ENCODE peak calls at places on chromosomes 3 and 15, in nine cellular contexts. C is left lung; J is CD8-positive, alpha-beta T cell; K is lower lobe of right lung; Y is left ventricle myocardium inferior; H is testis; W is ovary; M is H1; F is pancreas. V is an unnamed sample.

GRCh38 chr3:104673981-104674380 is 692.7 kb upstream of the ALCAM start:
- DNase-seq in C (no peak), J (no peak), K (no peak), Y (no peak), H (no peak), W (no peak), M (no peak), F (no peak), V (no peak)

GRCh38 chr3:18389108-18389733 is 35.9 kb downstream of the SATB1 start:
- DNase-seq in C (no peak), J (no peak), K (no peak), Y (no peak), H (no peak), W (no peak), M (no peak), F (no peak), V (no peak)

GRCh38 chr3:53258600-53259426 is 3.0 kb upstream of the TKT start:
- DNase-seq in C (no peak), J (no peak), K (no peak), Y (no peak), H (peak; percentile 88), W (no peak), M (no peak), F (no peak), V (no peak)

GRCh38 chr3:30943206-30943605 is 48.7 kb upstream of the GADL1 start:
- DNase-seq in C (no peak), J (no peak), K (no peak), Y (no peak), H (no peak), W (no peak), M (no peak), F (no peak), V (no peak)

GRCh38 chr3:63993653-63994079 is 29.6 kb downstream of the PSMD6 start:
- DNase-seq in C (peak; percentile 70), J (no peak), K (peak; percentile 71), Y (peak; percentile 51), H (peak; percentile 75), W (peak; percentile 55), M (peak; percentile 47), F (no peak), V (peak; percentile 70)

GRCh38 chr15:71515375-71516186 is 294.8 kb upstream of the NR2E3 start:
- DNase-seq in C (no peak), J (no peak), K (no peak), Y (no peak), H (no peak), W (no peak), M (no peak), F (no peak), V (no peak)

GRCh38 chr3:193905993-193906396 is 230.0 kb upstream of the HES1 start:
- DNase-seq in C (no peak), J (no peak), K (no peak), Y (peak; percentile 34), H (no peak), W (peak; percentile 47), M (no peak), F (no peak), V (peak; percentile 26)

GRCh38 chr3:69738291-69738690 is 973 bp upstream of the MITF start:
- DNase-seq in C (no peak), J (no peak), K (no peak), Y (no peak), H (no peak), W (no peak), M (no peak), F (no peak), V (no peak)

GRCh38 chr3:178255315-178255714 is 280.9 kb upstream of the KCNMB2 start:
- DNase-seq in C (no peak), J (no peak), K (no peak), Y (no peak), H (no peak), W (no peak), M (no peak), F (no peak), V (no peak)

GRCh38 chr3:13415236-13416001 is 4.7 kb downstream of the NUP210 start:
- DNase-seq in C (no peak), J (no peak), K (no peak), Y (no peak), H (no peak), W (no peak), M (no peak), F (no peak), V (no peak)

GRCh38 chr3:13420817-13421755 is 964 bp upstream of the NUP210 start:
- DNase-seq in C (no peak), J (peak; percentile 66), K (peak; percentile 74), Y (no peak), H (peak; percentile 24), W (no peak), M (no peak), F (no peak), V (peak; percentile 47)

GRCh38 chr3:13420051-13420816 is at the start of gene NUP210:
- DNase-seq in C (peak; percentile 90), J (peak; percentile 49), K (peak; percentile 70), Y (peak; percentile 22), H (peak; percentile 66), W (no peak), M (no peak), F (peak; percentile 85), V (peak; percentile 61)

GRCh38 chr3:13416002-13416793 is 3.9 kb downstream of the NUP210 start:
- DNase-seq in C (no peak), J (no peak), K (no peak), Y (no peak), H (no peak), W (no peak), M (no peak), F (no peak), V (no peak)

GRCh38 chr3:13419356-13420050 is 619 bp downstream of the NUP210 start:
- DNase-seq in C (peak; percentile 92), J (peak; percentile 53), K (peak; percentile 77), Y (peak; percentile 52), H (peak; percentile 56), W (no peak), M (no peak), F (peak; percentile 81), V (peak; percentile 67)
- TF ChIP-seq CTCF in C (no peak), J (peak; percentile 19), K (no peak), Y (peak; percentile 27), H (no peak), W (no peak), M (no peak), F (no peak), V (no peak)

GRCh38 chr15:57427367-57427821 is 51.1 kb downstream of the CGNL1 start:
- DNase-seq in C (no peak), J (no peak), K (no peak), Y (no peak), H (no peak), W (no peak), M (peak; percentile 23), F (no peak), V (peak; percentile 44)
- H3K4me1 ChIP-seq in C (peaks cover 13% of the 10 kb centered on the region), J (no peaks in the 10 kb centered on the region), K (peaks cover 13% of the 10 kb centered on the region), Y (peaks cover 36% of the 10 kb centered on the region), H (peaks cover 14% of the 10 kb centered on the region), W (peaks cover 5% of the 10 kb centered on the region), M (peaks cover 14% of the 10 kb centered on the region), F (peaks cover 1% of the 10 kb centered on the region), V (no peaks in the 10 kb centered on the region)

DNA sequence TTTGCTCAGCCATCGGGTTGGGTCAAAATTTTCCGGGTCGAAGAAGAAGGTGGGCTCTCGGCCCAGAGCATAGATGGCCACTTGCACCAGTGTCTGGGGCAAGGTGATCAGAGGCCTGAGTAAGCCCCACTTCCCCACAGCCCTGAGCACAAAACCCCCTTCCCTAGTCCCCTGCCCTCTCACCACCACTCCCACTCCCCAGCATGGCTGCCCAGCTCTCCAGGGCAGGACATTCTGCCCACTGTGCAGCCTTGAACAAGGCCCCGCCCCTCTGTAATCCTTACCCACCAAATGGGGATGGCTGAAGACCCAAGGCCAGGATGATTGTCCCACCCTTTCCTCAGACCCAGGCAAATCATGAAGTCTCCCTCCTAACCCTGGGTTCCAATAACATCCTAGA is 28.8 kb downstream of the CYP11A1 start:
- DNase-seq in C (no peak), J (no peak), K (peak; percentile 24), Y (no peak), H (no peak), W (peak; percentile 20), M (no peak), F (peak; percentile 22), V (no peak)
- H3K4me3 ChIP-seq in C (no peak overlapping the region), J (no peak overlapping the region), K (no peak overlapping the region), Y (no peak overlapping the region), H (no peak overlapping the region), W (no peak overlapping the region), M (no peak overlapping the region), F (no peak overlapping the region), V (no peak overlapping the region)

DNA sequence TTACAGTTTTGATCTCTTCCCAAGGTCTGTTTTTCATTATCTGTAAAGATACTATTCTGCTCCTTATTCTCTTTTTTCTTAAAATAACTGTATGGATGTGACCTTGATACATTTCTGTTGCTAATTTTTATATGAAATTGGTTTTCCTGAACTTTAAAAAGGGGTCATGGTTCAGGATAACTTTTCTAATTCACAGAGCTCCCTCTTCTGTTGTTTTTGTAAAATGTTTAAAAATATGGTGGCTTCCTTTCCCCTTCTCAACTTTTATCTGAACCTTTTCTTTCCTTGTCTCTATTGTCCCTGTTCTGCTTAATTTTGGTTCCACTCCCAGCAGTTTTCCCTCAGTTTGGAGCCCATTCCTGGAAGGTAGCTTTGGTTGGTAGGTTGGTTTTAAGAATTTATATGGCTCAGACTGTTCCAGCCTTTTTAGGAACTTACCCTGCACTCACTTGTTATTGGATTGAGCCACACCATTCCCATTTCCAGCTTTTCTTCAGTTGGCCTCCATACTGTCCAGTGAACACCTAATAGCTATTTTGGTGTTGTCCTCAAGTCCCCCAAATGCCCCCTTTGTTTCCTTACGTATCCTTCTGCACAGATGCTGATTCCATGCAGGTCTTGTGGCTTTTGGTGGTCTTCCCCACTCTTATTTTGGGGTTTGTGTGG is 70.3 kb downstream of the SLMAP start:
- DNase-seq in C (no peak), J (no peak), K (no peak), Y (no peak), H (no peak), W (no peak), M (no peak), F (no peak), V (no peak)
- TF ChIP-seq CTCF in C (no peak), J (no peak), K (peak; percentile 22), Y (peak; percentile 38), H (no peak), W (peak; percentile 7), M (no peak), F (no peak), V (no peak)

GRCh38 chr3:56782215-56782614 is 19.5 kb downstream of the ARHGEF3 start:
- DNase-seq in C (no peak), J (no peak), K (no peak), Y (no peak), H (no peak), W (no peak), M (no peak), F (no peak), V (no peak)

GRCh38 chr3:56781762-56782161 is 20.0 kb downstream of the ARHGEF3 start:
- DNase-seq in C (no peak), J (no peak), K (no peak), Y (no peak), H (no peak), W (no peak), M (no peak), F (no peak), V (no peak)

GRCh38 chr3:56784452-56785001 is 17.2 kb downstream of the ARHGEF3 start:
- DNase-seq in C (no peak), J (no peak), K (no peak), Y (no peak), H (no peak), W (no peak), M (no peak), F (no peak), V (no peak)

GRCh38 chr3:56783644-56784451 is 17.9 kb downstream of the ARHGEF3 start:
- DNase-seq in C (no peak), J (peak; percentile 58), K (peak; percentile 72), Y (no peak), H (peak; percentile 54), W (no peak), M (no peak), F (no peak), V (no peak)

GRCh38 chr3:56782900-56783299 is 18.8 kb downstream of the ARHGEF3 start:
- DNase-seq in C (no peak), J (no peak), K (no peak), Y (no peak), H (no peak), W (no peak), M (no peak), F (no peak), V (no peak)
- H3K4me1 ChIP-seq in C (peaks cover 32% of the 10 kb centered on the region), J (peaks cover 98% of the 10 kb centered on the region), K (peaks cover 92% of the 10 kb centered on the region), Y (peaks cover 87% of the 10 kb centered on the region), H (peaks cover 59% of the 10 kb centered on the region), W (peaks cover 13% of the 10 kb centered on the region), M (no peaks in the 10 kb centered on the region), F (peaks cover 59% of the 10 kb centered on the region), V (peaks cover 25% of the 10 kb centered on the region)

V was measured in mucosa of descending colon.